ENCODE peak calls at places on chromosomes 7 and 10, in six cellular contexts. One of them, this sample, is unnamed.

GRCh38 chr7:104627516-104627915 is 299.1 kb downstream of the LHFPL3 start:
- DNase-seq in psoas muscle: no peak
- DNase-seq in heart left ventricle: no peak
- DNase-seq in breast epithelium: no peak
- DNase-seq in suprapubic skin: no peak
- DNase-seq in body of pancreas: no peak
- DNase-seq in this sample: no peak

GRCh38 chr10:113068178-113068890 is 118.3 kb downstream of the TCF7L2 start:
- DNase-seq in breast epithelium: no peak
- DNase-seq in psoas muscle: no peak
- DNase-seq in suprapubic skin: no peak
- DNase-seq in body of pancreas: no peak
- DNase-seq in heart left ventricle: no peak
- DNase-seq in this sample: no peak

GRCh38 chr7:101596898-101597297 is 32.2 kb downstream of the MYL10 start:
- DNase-seq in body of pancreas: no peak
- DNase-seq in heart left ventricle: no peak
- DNase-seq in psoas muscle: no peak
- DNase-seq in breast epithelium: no peak
- DNase-seq in suprapubic skin: no peak
- DNase-seq in this sample: no peak

GRCh38 chr10:118564652-118565051 is 30.8 kb downstream of the PRLHR start:
- DNase-seq in suprapubic skin: no peak
- DNase-seq in breast epithelium: no peak
- DNase-seq in heart left ventricle: no peak
- DNase-seq in psoas muscle: no peak
- DNase-seq in body of pancreas: no peak
- DNase-seq in this sample: no peak

GRCh38 chr10:62384057-62384446 is 9.9 kb downstream of the ZNF365 start:
- DNase-seq in body of pancreas: no peak
- DNase-seq in heart left ventricle: no peak
- DNase-seq in suprapubic skin: no peak
- DNase-seq in psoas muscle: no peak
- DNase-seq in breast epithelium: no peak
- DNase-seq in this sample: no peak

GRCh38 chr10:114664127-114664526 is 6.1 kb upstream of the ABLIM1 start:
- DNase-seq in body of pancreas: no peak
- DNase-seq in suprapubic skin: no peak
- DNase-seq in heart left ventricle: no peak
- DNase-seq in breast epithelium: no peak
- DNase-seq in psoas muscle: no peak
- DNase-seq in this sample: no peak

GRCh38 chr10:70903262-70903921 is 15.0 kb upstream of the PCBD1 start:
- DNase-seq in suprapubic skin: no peak
- DNase-seq in body of pancreas: peak; percentile 67
- DNase-seq in breast epithelium: peak; percentile 72
- DNase-seq in psoas muscle: peak; percentile 57
- DNase-seq in heart left ventricle: no peak
- DNase-seq in this sample: no peak

GRCh38 chr10:104099941-104100340 is 14.3 kb upstream of the COL17A1 start:
- DNase-seq in heart left ventricle: no peak
- DNase-seq in body of pancreas: no peak
- DNase-seq in psoas muscle: no peak
- DNase-seq in suprapubic skin: no peak
- DNase-seq in breast epithelium: no peak
- DNase-seq in this sample: no peak

GRCh38 chr10:133272301-133272963 is 4.2 kb downstream of the ADAM8 start:
- DNase-seq in psoas muscle: no peak
- DNase-seq in breast epithelium: no peak
- DNase-seq in body of pancreas: no peak
- DNase-seq in suprapubic skin: no peak
- DNase-seq in heart left ventricle: peak; percentile 47
- DNase-seq in this sample: no peak

GRCh38 chr10:71290806-71291205 is 28.3 kb upstream of the SLC29A3 start:
- DNase-seq in suprapubic skin: no peak
- DNase-seq in breast epithelium: no peak
- DNase-seq in body of pancreas: no peak
- DNase-seq in psoas muscle: no peak
- DNase-seq in heart left ventricle: peak; percentile 46
- DNase-seq in this sample: peak; percentile 35

GRCh38 chr10:78531088-78531487 is 497.4 kb downstream of the RPS24 start:
- DNase-seq in psoas muscle: no peak
- DNase-seq in breast epithelium: no peak
- DNase-seq in heart left ventricle: no peak
- DNase-seq in suprapubic skin: peak; percentile 24
- DNase-seq in body of pancreas: no peak
- DNase-seq in this sample: no peak

GRCh38 chr10:94361161-94361794 is 1.5 kb downstream of the NOC3L start:
- DNase-seq in breast epithelium: peak; percentile 67
- DNase-seq in suprapubic skin: no peak
- DNase-seq in psoas muscle: no peak
- DNase-seq in heart left ventricle: no peak
- DNase-seq in body of pancreas: peak; percentile 51
- DNase-seq in this sample: no peak

GRCh38 chr7:154835924-154836529 is 166.9 kb downstream of the PAXIP1 start:
- DNase-seq in breast epithelium: no peak
- DNase-seq in psoas muscle: no peak
- DNase-seq in body of pancreas: no peak
- DNase-seq in heart left ventricle: no peak
- DNase-seq in suprapubic skin: no peak
- DNase-seq in this sample: no peak

GRCh38 chr10:83931669-83932068 is 207.6 kb upstream of the GHITM start:
- DNase-seq in breast epithelium: no peak
- DNase-seq in psoas muscle: no peak
- DNase-seq in suprapubic skin: no peak
- DNase-seq in heart left ventricle: no peak
- DNase-seq in body of pancreas: no peak
- DNase-seq in this sample: no peak

DNA sequence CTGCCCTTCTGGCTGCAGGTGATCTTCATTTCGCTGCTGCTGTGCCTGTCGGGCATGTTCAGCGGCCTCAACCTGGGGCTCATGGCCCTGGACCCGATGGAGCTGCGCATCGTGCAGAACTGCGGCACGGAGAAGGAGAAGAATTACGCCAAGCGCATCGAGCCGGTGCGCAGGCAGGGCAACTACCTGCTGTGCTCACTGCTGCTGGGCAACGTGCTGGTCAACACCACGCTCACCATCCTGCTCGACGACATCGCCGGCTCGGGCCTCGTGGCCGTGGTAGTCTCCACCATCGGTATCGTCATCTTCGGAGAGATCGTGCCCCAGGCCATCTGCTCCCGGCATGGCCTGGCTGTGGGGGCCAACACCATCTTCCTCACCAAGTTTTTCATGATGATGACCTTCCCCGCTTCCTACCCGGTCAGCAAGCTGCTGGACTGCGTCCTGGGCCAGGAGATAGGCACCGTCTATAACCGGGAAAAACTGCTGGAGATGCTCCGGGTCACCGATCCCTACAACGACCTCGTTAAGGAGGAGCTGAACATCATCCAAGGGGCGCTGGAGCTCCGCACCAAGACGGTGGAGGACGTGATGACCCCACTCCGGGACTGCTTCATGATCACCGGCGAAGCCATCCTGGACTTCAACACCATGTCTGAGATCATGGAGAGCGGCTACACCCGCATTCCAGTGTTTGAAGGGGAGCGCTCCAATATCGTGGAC is 1.3 kb downstream of the CNNM2 start:
- DNase-seq in psoas muscle: peak; percentile 18
- DNase-seq in breast epithelium: peak; percentile 58
- DNase-seq in heart left ventricle: peak; percentile 65
- DNase-seq in suprapubic skin: no peak
- DNase-seq in body of pancreas: peak; percentile 51
- DNase-seq in this sample: peak; percentile 60
- TF ChIP-seq CTCF in psoas muscle: no peak
- TF ChIP-seq CTCF in breast epithelium: no peak
- TF ChIP-seq CTCF in heart left ventricle: no peak
- TF ChIP-seq CTCF in suprapubic skin: no peak
- TF ChIP-seq CTCF in body of pancreas: no peak
- TF ChIP-seq CTCF in this sample: no peak

GRCh38 chr10:33280217-33280616 is 54.2 kb downstream of the NRP1 start:
- DNase-seq in breast epithelium: no peak
- DNase-seq in suprapubic skin: no peak
- DNase-seq in heart left ventricle: no peak
- DNase-seq in body of pancreas: no peak
- DNase-seq in psoas muscle: no peak
- DNase-seq in this sample: no peak
- H3K27ac ChIP-seq in breast epithelium: no peak overlapping the region
- H3K27ac ChIP-seq in suprapubic skin: no peak overlapping the region
- H3K27ac ChIP-seq in heart left ventricle: no peak overlapping the region
- H3K27ac ChIP-seq in body of pancreas: no peak overlapping the region
- H3K27ac ChIP-seq in psoas muscle: peak overlapping the region; percentile 2
- H3K27ac ChIP-seq in this sample: no peak overlapping the region

GRCh38 chr10:96789571-96790108 is 42.5 kb upstream of the LCOR start:
- DNase-seq in body of pancreas: no peak
- DNase-seq in heart left ventricle: no peak
- DNase-seq in breast epithelium: no peak
- DNase-seq in suprapubic skin: no peak
- DNase-seq in psoas muscle: no peak
- DNase-seq in this sample: no peak
- TF ChIP-seq CTCF in body of pancreas: no peak
- TF ChIP-seq CTCF in heart left ventricle: no peak
- TF ChIP-seq CTCF in breast epithelium: no peak
- TF ChIP-seq CTCF in suprapubic skin: no peak
- TF ChIP-seq CTCF in psoas muscle: no peak
- TF ChIP-seq CTCF in this sample: no peak

GRCh38 chr7:140454657-140455015 is 24.7 kb downstream of the MKRN1 start:
- DNase-seq in psoas muscle: no peak
- DNase-seq in heart left ventricle: no peak
- DNase-seq in suprapubic skin: no peak
- DNase-seq in body of pancreas: no peak
- DNase-seq in breast epithelium: no peak
- DNase-seq in this sample: no peak
- H3K27ac ChIP-seq in psoas muscle: no peak overlapping the region
- H3K27ac ChIP-seq in heart left ventricle: no peak overlapping the region
- H3K27ac ChIP-seq in suprapubic skin: no peak overlapping the region
- H3K27ac ChIP-seq in body of pancreas: peak overlapping the region; percentile 47
- H3K27ac ChIP-seq in breast epithelium: no peak overlapping the region
- H3K27ac ChIP-seq in this sample: no peak overlapping the region

GRCh38 chr7:31125171-31125570 is 73.1 kb downstream of the ADCYAP1R1 start:
- DNase-seq in breast epithelium: no peak
- DNase-seq in heart left ventricle: no peak
- DNase-seq in psoas muscle: no peak
- DNase-seq in body of pancreas: no peak
- DNase-seq in suprapubic skin: no peak
- DNase-seq in this sample: no peak

GRCh38 chr7:31133497-31133896 is 81.4 kb downstream of the ADCYAP1R1 start:
- DNase-seq in psoas muscle: no peak
- DNase-seq in suprapubic skin: no peak
- DNase-seq in heart left ventricle: no peak
- DNase-seq in breast epithelium: no peak
- DNase-seq in body of pancreas: no peak
- DNase-seq in this sample: no peak

GRCh38 chr7:31123726-31124125 is 71.6 kb downstream of the ADCYAP1R1 start:
- DNase-seq in body of pancreas: no peak
- DNase-seq in suprapubic skin: no peak
- DNase-seq in heart left ventricle: no peak
- DNase-seq in breast epithelium: no peak
- DNase-seq in psoas muscle: no peak
- DNase-seq in this sample: no peak

GRCh38 chr7:31126976-31127375 is 74.9 kb downstream of the ADCYAP1R1 start:
- DNase-seq in body of pancreas: no peak
- DNase-seq in psoas muscle: no peak
- DNase-seq in heart left ventricle: no peak
- DNase-seq in breast epithelium: no peak
- DNase-seq in suprapubic skin: no peak
- DNase-seq in this sample: no peak

GRCh38 chr7:31129067-31129466 is 77.0 kb downstream of the ADCYAP1R1 start:
- DNase-seq in psoas muscle: no peak
- DNase-seq in suprapubic skin: no peak
- DNase-seq in body of pancreas: no peak
- DNase-seq in heart left ventricle: no peak
- DNase-seq in breast epithelium: no peak
- DNase-seq in this sample: no peak
- TF ChIP-seq CTCF in psoas muscle: no peak
- TF ChIP-seq CTCF in suprapubic skin: no peak
- TF ChIP-seq CTCF in body of pancreas: no peak
- TF ChIP-seq CTCF in heart left ventricle: no peak
- TF ChIP-seq CTCF in breast epithelium: no peak
- TF ChIP-seq CTCF in this sample: no peak